ENCODE peak calls at places on chromosomes 13 and 19, in eight cellular contexts. M is IMR-90, S is adrenal gland, D is suprapubic skin, O is H54, J is Peyer's patch, X is breast epithelium, Y is body of pancreas. V is an unnamed sample.

GRCh38 chr19:19554074-19555023 is 16.3 kb downstream of the CILP2 start:
- DNase-seq in X (no peak), M (peak), Y (peak), O (no peak), J (peak), D (no peak), S (no peak), V (peak)

GRCh38 chr19:11300811-11301120 is 4.8 kb downstream of the TSPAN16 start:
- DNase-seq in Y (no peak), S (no peak), J (no peak), M (no peak), X (no peak), D (no peak), O (no peak), V (no peak)

GRCh38 chr19:8965887-8966286 is 44.3 kb downstream of the MUC16 start:
- DNase-seq in J (no peak), X (no peak), D (no peak), O (no peak), Y (no peak), M (no peak), S (no peak), V (no peak)

GRCh38 chr13:32135655-32136054 is 104.1 kb downstream of the FRY start:
- DNase-seq in O (no peak), D (no peak), S (no peak), X (no peak), M (peak), J (no peak), Y (no peak), V (no peak)

GRCh38 chr19:50551713-50552187 is 16.5 kb downstream of the LRRC4B start:
- DNase-seq in M (no peak), D (no peak), J (no peak), Y (no peak), O (no peak), X (no peak), S (no peak), V (no peak)

GRCh38 chr19:1453525-1454371 is 3.8 kb downstream of the APC2 start:
- DNase-seq in Y (peak), S (no peak), J (no peak), M (no peak), O (peak), X (no peak), D (no peak), V (no peak)

GRCh38 chr19:45464861-45465427 is 2.9 kb upstream of the FOSB start:
- DNase-seq in X (no peak), Y (no peak), J (no peak), M (no peak), S (no peak), O (no peak), D (no peak), V (peak)

GRCh38 chr19:55158848-55159793 is 1.6 kb upstream of the TNNI3 start:
- DNase-seq in S (no peak), O (peak), D (no peak), J (no peak), M (no peak), X (no peak), Y (no peak), V (peak)

GRCh38 chr19:17686592-17687042 is 1.5 kb downstream of the UNC13A start:
- DNase-seq in O (peak), J (no peak), D (no peak), S (peak), M (no peak), X (no peak), Y (peak), V (no peak)

GRCh38 chr19:14795078-14795721 is 16.8 kb upstream of the ADGRE2 start:
- DNase-seq in O (no peak), S (no peak), X (no peak), D (peak), Y (no peak), M (no peak), J (no peak), V (peak)

DNA sequence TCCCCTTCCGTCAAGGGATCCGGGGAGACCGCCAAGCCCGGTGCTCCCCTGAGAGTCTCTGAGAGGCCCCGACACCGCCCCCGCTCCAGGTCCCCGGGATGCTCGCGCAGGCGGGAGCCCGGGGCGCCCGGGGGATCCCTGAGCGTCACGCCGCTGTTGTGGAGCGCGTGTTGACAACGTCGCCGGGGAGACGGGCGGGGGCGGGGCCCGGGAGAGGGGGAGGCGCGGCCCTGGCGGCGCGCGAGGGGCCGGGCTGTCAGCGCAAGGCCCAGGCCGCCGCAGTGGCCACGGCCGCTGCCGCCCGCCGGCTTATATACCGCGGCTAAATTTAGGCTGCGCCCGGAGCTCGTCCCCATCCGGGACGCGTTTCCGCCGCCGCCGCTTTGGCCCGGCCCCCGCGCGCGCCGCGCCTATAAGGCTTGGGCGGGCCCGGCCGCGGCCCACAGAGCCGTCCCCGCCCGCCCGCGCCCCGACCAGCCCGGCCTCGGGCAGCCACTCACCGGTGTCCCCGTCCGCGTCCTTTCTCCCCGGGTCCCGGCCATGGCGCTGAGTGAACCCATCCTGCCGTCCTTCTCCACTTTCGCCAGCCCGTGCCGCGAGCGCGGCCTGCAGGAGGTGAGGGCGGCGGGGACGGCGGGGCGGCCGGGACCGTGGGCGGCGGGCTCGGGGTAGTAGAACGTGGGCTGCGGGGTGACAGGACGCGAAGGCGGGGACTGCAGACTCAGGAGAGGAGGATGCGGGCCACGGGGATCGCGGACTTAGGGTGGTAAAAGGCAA is at the start of gene KLF2:
- DNase-seq in M (peak), O (peak), X (peak), D (peak), S (peak), Y (peak), J (peak), V (peak)
- TF ChIP-seq POLR2A in M (peak), O (peak), X (peak), D (peak), S (peak), Y (peak), J (peak), V (no peak)

GRCh38 chr19:3557461-3558248 is at the start of gene MFSD12:
- DNase-seq in J (peak), S (peak), D (peak), M (peak), O (peak), X (peak), Y (peak), V (peak)
- TF ChIP-seq POLR2A in J (peak), S (peak), D (peak), M (peak), O (peak), X (no peak), Y (peak), V (peak)

GRCh38 chr13:50275392-50276063 is 260.3 kb downstream of the KCNRG start:
- DNase-seq in X (no peak), Y (no peak), J (no peak), D (no peak), S (no peak), O (no peak), M (no peak), V (no peak)
- TF ChIP-seq POLR2A in X (no peak), Y (no peak), J (no peak), D (no peak), S (no peak), O (no peak), M (no peak), V (no peak)

DNA sequence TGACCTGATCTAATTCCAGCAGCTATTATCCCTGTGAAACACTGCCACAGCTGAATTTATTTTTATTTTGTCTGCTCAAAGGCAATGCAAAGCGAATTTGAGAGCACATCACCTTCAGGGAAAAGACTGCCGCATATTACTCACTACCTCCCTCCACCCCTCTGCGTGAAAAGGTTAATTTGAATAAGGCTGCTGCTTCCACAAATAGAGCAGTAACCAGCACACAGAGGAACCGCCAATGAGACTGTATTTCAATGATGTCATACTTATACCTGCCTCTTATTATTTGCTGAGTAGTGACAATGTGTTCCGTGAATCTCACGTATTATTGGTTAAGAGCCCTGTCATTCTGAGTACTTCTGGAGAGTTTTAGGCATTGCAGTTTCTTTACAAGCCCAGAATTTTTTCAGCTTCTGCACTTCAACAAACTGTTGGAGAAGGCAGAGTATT is 156.1 kb upstream of the KLF12 start:
- DNase-seq in M (peak), D (no peak), X (no peak), O (peak), S (peak), J (peak), Y (peak), V (no peak)
- TF ChIP-seq POLR2A in M (no peak), D (no peak), X (no peak), O (no peak), S (no peak), J (no peak), Y (no peak), V (no peak)

DNA sequence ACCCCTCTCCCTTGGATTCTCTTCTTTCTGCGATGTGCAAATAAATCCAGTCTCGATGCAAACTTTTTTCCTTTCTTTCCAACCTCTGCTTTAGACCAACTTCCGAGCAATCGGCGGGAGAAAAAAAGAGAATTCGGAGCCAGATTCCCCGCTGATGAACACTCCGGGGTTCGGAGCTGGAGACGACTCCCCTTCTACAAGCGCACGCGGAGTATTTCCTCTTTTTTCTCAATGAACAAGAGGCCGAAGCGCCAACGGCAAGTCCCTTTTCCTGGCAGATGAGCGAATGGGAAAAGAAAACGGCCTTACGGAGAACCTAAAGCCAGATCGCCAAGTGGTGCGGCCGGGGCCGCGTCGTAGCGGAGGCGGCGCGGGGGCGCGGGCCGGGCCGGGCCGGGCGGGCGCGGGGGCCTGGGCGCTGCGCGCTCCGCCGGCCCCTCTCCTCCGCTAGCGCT is 256 bp downstream of the SPRY2 start:
- DNase-seq in D (no peak), Y (no peak), S (no peak), J (no peak), X (no peak), M (peak), O (no peak), V (peak)
- TF ChIP-seq POLR2A in D (no peak), Y (no peak), S (no peak), J (no peak), X (no peak), M (no peak), O (no peak), V (no peak)